ENCODE peak calls at places on chromosomes 6 and 20, in seven cellular contexts. U is A549; J is AG04450; X is fibroblast of mammary gland; I is HFFc6; T is B cell; F is CD4-positive, alpha-beta T cell. P is an unnamed sample.

GRCh38 chr6:139020689-139021088 is 7.9 kb upstream of the ABRACL start:
- DNase-seq in U (peak), J (no peak), X (no peak), I (no peak), T (no peak), F (no peak), P (no peak)

GRCh38 chr20:53907968-53908751 is 162.2 kb downstream of the BCAS1 start:
- DNase-seq in U (no peak), J (no peak), X (no peak), I (no peak), T (no peak), F (no peak), P (no peak)

GRCh38 chr6:111441678-111442243 is 41.3 kb downstream of the REV3L start:
- DNase-seq in U (no peak), J (no peak), X (no peak), I (no peak), T (peak), F (no peak), P (peak)

GRCh38 chr6:46437671-46438221 is 53.5 kb downstream of the RCAN2 start:
- DNase-seq in U (no peak), J (no peak), X (peak), I (peak), T (no peak), F (no peak), P (no peak)

GRCh38 chr6:27791182-27791939 is 120.8 kb downstream of the OR2B2 start:
- DNase-seq in U (peak), J (no peak), X (peak), I (peak), T (no peak), F (no peak), P (peak)

GRCh38 chr6:130076512-130076911 is 58.1 kb downstream of the L3MBTL3 start:
- DNase-seq in U (no peak), J (peak), X (peak), I (peak), T (no peak), F (no peak), P (no peak)

GRCh38 chr6:157840776-157841175 is 17.7 kb downstream of the SNX9 start:
- DNase-seq in U (peak), J (peak), X (peak), I (peak), T (no peak), F (no peak), P (no peak)

GRCh38 chr6:29965873-29966601 is 23.7 kb downstream of the HLA-A start:
- DNase-seq in U (peak), J (no peak), X (peak), I (peak), T (peak), F (peak), P (peak)

GRCh38 chr20:15138548-15139126 is 801.2 kb upstream of the FLRT3 start:
- DNase-seq in U (no peak), J (no peak), X (no peak), I (no peak), T (no peak), F (no peak), P (no peak)

GRCh38 chr20:47028487-47028886 is 133.8 kb downstream of the EYA2 start:
- DNase-seq in U (no peak), J (no peak), X (no peak), I (no peak), T (no peak), F (no peak), P (no peak)
- TF ChIP-seq CTCF in U (no peak), J (no peak), X (no peak), I (no peak), T (no peak), F (no peak), P (no peak)

DNA sequence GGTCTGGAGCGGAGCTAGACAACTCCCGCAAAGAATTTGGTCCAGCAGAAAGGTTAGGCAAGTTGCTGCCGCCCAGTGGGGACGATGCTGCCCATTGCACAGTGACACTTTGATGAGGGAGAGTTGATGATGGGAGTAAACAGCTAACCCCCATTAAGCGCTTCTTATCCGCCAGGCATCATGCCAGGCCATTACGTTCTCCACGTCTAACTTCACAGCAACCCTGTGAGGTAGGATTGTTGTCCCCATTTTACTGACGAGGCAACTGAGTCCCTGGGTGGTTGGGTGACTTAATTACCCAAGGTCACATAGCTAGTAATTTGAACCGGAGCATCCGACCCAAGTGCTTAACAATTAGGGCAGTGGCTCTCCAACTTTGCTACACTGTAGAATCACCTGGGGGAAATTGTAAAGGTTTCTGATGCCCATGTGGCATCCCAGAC is 731 bp downstream of the RALGAPB start:
- DNase-seq in U (peak), J (no peak), X (peak), I (peak), T (no peak), F (no peak), P (no peak)
- TF ChIP-seq CTCF in U (no peak), J (no peak), X (peak), I (peak), T (no peak), F (no peak), P (no peak)

DNA sequence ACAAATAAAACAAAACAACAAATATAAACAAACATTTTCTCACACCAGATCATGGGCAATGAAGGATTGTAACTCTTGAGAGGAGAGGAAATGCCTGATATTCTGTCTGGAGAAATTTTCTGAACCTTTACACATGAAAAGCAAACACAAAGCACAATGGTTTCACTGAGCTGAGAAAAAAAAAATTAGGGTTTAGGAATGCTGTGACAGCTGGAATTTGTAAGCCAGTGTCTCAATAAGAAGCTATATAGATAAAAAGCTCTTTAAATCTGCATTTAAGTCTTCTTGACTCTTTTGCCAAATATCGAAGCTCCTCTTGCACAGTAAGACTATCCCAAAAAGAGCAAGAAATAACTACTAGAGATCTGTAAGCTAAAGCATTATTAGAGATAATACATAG is 1333.9 kb upstream of the CITED2 start:
- DNase-seq in U (no peak), J (no peak), X (no peak), I (no peak), T (no peak), F (no peak), P (no peak)
- TF ChIP-seq CTCF in U (no peak), J (no peak), X (no peak), I (no peak), T (no peak), F (no peak), P (no peak)

GRCh38 chr6:31896493-31896855 is 1.0 kb downstream of the EHMT2 start:
- DNase-seq in U (no peak), J (no peak), X (no peak), I (no peak), T (no peak), F (no peak), P (no peak)

GRCh38 chr6:31898200-31899011 is 908 bp upstream of the EHMT2 start:
- DNase-seq in U (peak), J (no peak), X (peak), I (peak), T (no peak), F (peak), P (no peak)

GRCh38 chr6:31896856-31897611 is 464 bp downstream of the EHMT2 start:
- DNase-seq in U (no peak), J (no peak), X (no peak), I (no peak), T (no peak), F (no peak), P (no peak)

GRCh38 chr6:31899215-31899614 is 1.7 kb upstream of the EHMT2 start:
- DNase-seq in U (no peak), J (no peak), X (no peak), I (no peak), T (no peak), F (no peak), P (no peak)

GRCh38 chr6:31897612-31898199 is at the start of gene EHMT2:
- DNase-seq in U (peak), J (no peak), X (peak), I (peak), T (peak), F (peak), P (peak)
- TF ChIP-seq CTCF in U (no peak), J (no peak), X (no peak), I (no peak), T (no peak), F (no peak), P (no peak)

GRCh38 chr6:165760126-165760802 is 97.2 kb upstream of the PDE10A start:
- DNase-seq in U (no peak), J (no peak), X (no peak), I (no peak), T (no peak), F (no peak), P (no peak)

GRCh38 chr6:165751486-165751885 is 88.4 kb upstream of the PDE10A start:
- DNase-seq in U (no peak), J (no peak), X (no peak), I (no peak), T (no peak), F (no peak), P (no peak)

GRCh38 chr6:165760803-165761185 is 97.8 kb upstream of the PDE10A start:
- DNase-seq in U (no peak), J (no peak), X (no peak), I (no peak), T (no peak), F (no peak), P (no peak)

GRCh38 chr6:165758441-165758840 is 95.4 kb upstream of the PDE10A start:
- DNase-seq in U (no peak), J (no peak), X (no peak), I (no peak), T (no peak), F (no peak), P (no peak)

GRCh38 chr6:165755583-165755982 is 92.5 kb upstream of the PDE10A start:
- DNase-seq in U (no peak), J (no peak), X (no peak), I (no peak), T (no peak), F (no peak), P (no peak)
- TF ChIP-seq CTCF in U (no peak), J (no peak), X (no peak), I (no peak), T (no peak), F (no peak), P (no peak)

P was measured in CD14-positive monocyte.